ENCODE peak calls at places on chromosome 18, in nine cellular contexts. B is BJ; E is endodermal cell; H is GM10248; Y is endothelial cell of umbilical vein; M is left lung; D is astrocyte of the cerebellum; I is fibroblast of pulmonary artery; N is CD4-positive, alpha-beta T cell. X is an unnamed sample.

GRCh38 chr18:4256786-4257417 is 198.2 kb downstream of the DLGAP1 start:
- DNase-seq in Y (no peak), H (no peak), N (no peak), M (no peak), B (no peak), I (no peak), D (no peak), E (no peak), X (no peak)

GRCh38 chr18:25010623-25011374 is 341.2 kb downstream of the ZNF521 start:
- DNase-seq in B (no peak), N (no peak), Y (no peak), M (no peak), E (no peak), D (no peak), H (no peak), I (no peak), X (no peak)

GRCh38 chr18:47251289-47252120 is at the start of gene SKOR2:
- DNase-seq in N (no peak), D (no peak), B (no peak), M (no peak), E (peak; percentile 78), Y (no peak), H (no peak), I (no peak), X (no peak)

GRCh38 chr18:63974991-63975390 is 5.1 kb downstream of the SERPINB8 start:
- DNase-seq in B (no peak), N (no peak), E (no peak), I (peak; percentile 61), D (no peak), H (no peak), M (no peak), Y (peak; percentile 39), X (peak; percentile 30)

GRCh38 chr18:11695736-11696135 is 6.7 kb downstream of the GNAL start:
- DNase-seq in E (no peak), H (no peak), B (no peak), I (no peak), D (no peak), Y (no peak), M (no peak), N (no peak), X (no peak)

GRCh38 chr18:21327101-21327500 is 85.1 kb downstream of the GREB1L start:
- DNase-seq in E (no peak), B (no peak), Y (no peak), N (no peak), I (no peak), H (no peak), M (no peak), D (no peak), X (no peak)

GRCh38 chr18:3093624-3094354 is 80.8 kb upstream of the LPIN2 start:
- DNase-seq in H (no peak), I (no peak), Y (peak; percentile 79), D (no peak), N (no peak), E (no peak), B (no peak), M (no peak), X (no peak)

GRCh38 chr18:58805482-58806187 is 59.0 kb upstream of the ZNF532 start:
- DNase-seq in N (no peak), H (no peak), Y (no peak), I (no peak), D (no peak), B (no peak), M (no peak), E (no peak), X (no peak)

GRCh38 chr18:10875836-10876235 is 273.5 kb downstream of the PIEZO2 start:
- DNase-seq in D (no peak), H (no peak), E (no peak), N (no peak), M (no peak), I (peak; percentile 39), B (no peak), Y (no peak), X (no peak)

GRCh38 chr18:7897119-7897518 is 330.0 kb downstream of the PTPRM start:
- DNase-seq in H (no peak), B (no peak), E (no peak), N (no peak), D (no peak), Y (no peak), I (peak; percentile 55), M (no peak), X (no peak)

GRCh38 chr18:9403795-9404564 is 69.4 kb downstream of the TWSG1 start:
- DNase-seq in H (no peak), N (no peak), E (peak; percentile 78), B (no peak), Y (no peak), D (no peak), M (peak; percentile 79), I (no peak), X (peak; percentile 22)

GRCh38 chr18:80245781-80246655 is 1.3 kb downstream of the PARD6G start:
- DNase-seq in H (no peak), I (no peak), B (no peak), N (no peak), D (no peak), E (peak; percentile 88), Y (no peak), M (peak; percentile 80), X (no peak)

GRCh38 chr18:80249217-80250093 is 2.1 kb upstream of the PARD6G start:
- DNase-seq in N (no peak), B (no peak), Y (no peak), D (no peak), M (no peak), E (peak; percentile 36), H (no peak), I (no peak), X (peak; percentile 20)

GRCh38 chr18:80244956-80245730 is 2.2 kb downstream of the PARD6G start:
- DNase-seq in D (no peak), H (no peak), Y (no peak), I (no peak), M (no peak), B (no peak), E (peak; percentile 42), N (no peak), X (no peak)

GRCh38 chr18:80246656-80247402 is 485 bp downstream of the PARD6G start:
- DNase-seq in I (no peak), Y (peak; percentile 16), B (no peak), M (peak; percentile 81), D (no peak), H (no peak), E (peak; percentile 81), N (no peak), X (no peak)

DNA sequence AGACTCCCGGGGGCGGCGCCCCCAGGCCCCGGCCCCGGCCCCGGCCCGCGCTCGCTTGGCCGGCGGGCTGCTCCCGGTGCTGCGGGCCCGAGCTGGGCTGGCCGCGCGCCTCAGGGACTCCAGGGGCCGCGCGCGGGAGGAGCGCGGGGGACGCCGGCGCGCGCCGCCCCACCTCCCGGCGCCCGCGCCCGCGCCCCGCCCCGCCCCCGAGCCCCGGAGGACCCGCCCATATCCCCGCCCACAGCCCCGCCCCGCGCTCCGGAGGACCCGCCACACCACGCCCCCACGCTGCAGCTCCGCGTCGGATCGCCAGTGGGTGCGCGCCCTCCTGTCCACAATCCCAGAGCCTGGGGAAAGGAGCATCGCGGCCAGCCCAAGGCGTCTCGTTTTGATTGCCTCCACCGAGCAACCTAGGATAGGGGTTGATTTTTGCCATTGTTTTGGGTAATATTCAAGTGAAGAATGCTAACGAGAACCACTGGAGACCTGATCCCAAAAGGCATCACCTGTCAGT is at the start of gene PARD6G:
- DNase-seq in N (peak; percentile 33), I (peak; percentile 64), B (no peak), Y (peak; percentile 40), M (peak; percentile 91), E (peak; percentile 89), H (peak; percentile 91), D (peak; percentile 33), X (peak; percentile 60)
- TF ChIP-seq CTCF in N (no peak), I (peak; percentile 9), B (peak; percentile 44), Y (peak; percentile 19), M (no peak), E (no peak), H (no peak), D (peak; percentile 26), X (peak; percentile 21)

DNA sequence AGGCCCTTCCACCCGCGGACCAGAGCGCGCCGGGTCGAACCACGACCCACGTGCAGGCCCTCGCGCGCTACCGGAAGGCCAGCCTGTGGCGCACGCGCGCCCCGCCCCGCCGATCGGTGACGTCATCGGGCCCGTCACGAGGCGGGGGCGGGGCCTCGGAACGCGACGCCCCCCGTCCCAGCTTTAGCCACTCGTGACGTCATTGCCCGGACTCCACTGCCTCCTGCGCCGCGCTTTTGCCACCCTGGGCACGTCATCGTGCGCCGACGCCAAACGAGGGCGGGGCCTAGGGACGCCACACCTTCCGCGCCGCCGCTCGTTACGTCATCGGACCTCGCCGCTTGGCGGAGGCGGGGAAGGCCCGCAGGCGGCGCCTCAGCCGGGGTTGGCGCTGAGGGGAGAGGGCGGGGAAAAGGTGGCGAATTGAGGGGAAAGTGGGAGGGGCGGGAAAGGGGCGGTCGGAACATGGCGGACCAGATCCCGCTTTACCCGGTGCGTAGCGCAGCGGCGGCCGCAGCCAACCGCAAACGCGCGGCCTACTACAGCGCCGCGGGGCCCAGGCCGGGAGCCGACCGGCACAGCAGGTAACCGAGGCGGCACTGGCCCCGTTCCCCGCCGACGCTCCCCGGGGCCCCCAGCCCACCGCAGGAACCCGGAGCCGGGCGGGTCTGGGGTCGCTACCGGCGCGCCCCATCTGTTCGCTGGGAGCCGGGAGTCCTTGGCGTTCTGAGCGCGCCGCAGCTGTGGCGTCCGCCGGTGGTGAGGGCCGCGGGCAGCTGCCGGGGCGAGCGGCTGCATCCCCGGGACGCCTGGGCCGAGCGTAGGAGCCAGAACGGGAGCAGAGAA is at the start of gene ATP9B:
- DNase-seq in M (peak; percentile 98), E (peak; percentile 99), B (peak; percentile 78), N (peak; percentile 99), D (peak; percentile 93), I (peak; percentile 99), Y (peak; percentile 99), H (peak; percentile 97), X (peak; percentile 97)
- TF ChIP-seq CTCF in M (no peak), E (no peak), B (peak; percentile 15), N (no peak), D (no peak), I (no peak), Y (peak; percentile 4), H (no peak), X (no peak)

DNA sequence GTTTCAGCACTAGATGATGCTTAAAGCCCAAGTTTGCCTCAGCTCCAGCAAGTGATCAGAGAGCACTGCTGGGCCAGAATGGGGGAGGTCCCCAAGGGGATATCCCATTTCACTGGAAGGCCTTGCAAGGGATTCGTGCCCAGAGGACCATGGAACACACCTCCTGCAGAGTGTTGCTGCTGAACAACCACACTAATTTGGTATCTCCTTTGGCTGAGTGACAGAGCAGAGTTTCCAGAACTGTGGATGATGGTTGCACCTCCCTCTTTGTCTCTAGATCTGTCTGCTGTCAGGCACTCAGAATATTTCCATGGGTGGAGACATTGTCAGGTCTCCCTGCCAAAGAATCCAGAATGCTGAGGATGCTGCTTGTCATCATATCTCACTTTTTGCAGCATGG is 484.8 kb upstream of the NETO1 start:
- DNase-seq in I (peak; percentile 10), D (no peak), E (no peak), M (no peak), B (no peak), H (no peak), N (no peak), Y (no peak), X (peak; percentile 2)
- TF ChIP-seq CTCF in I (no peak), D (peak; percentile 8), E (no peak), M (no peak), B (no peak), H (no peak), N (no peak), Y (no peak), X (no peak)

DNA sequence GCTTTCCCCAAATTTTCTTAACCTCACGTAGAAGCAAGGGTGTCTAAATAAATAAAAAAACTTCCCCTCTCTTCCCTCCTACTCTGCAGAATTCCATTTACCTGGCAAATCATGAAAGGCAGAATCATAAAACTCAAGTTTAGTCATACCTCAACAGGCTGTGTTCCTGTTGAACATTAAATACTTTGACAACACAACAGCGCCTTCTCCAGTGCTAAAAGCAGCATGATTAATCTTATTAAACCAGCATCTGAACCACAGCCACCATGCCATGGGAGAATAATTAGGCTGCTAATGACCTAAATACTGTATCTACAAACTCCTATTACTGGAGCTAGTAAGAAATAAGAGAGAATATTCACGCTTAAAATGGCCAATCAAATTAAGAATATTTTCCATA is 68.1 kb downstream of the CDH2 start:
- DNase-seq in E (no peak), B (no peak), D (peak; percentile 23), H (no peak), M (no peak), N (no peak), Y (no peak), I (peak; percentile 32), X (no peak)
- TF ChIP-seq CTCF in E (peak; percentile 27), B (no peak), D (no peak), H (no peak), M (no peak), N (no peak), Y (no peak), I (no peak), X (no peak)